ENCODE peak calls at places on chromosomes 3 and 15, in nine cellular contexts. One of them, this sample, is unnamed.

GRCh38 chr3:99971761-99972160 is 142.5 kb downstream of the FILIP1L start:
- DNase-seq in BE2C: no peak
- DNase-seq in activated CD8-positive, alpha-beta memory T cell treated with anti-CD3 and anti-CD28 coated beads, Interleukin-2, amount 50 U/mL, for 48 hours: no peak
- DNase-seq in activated gamma-delta T cell treated with Interleukin-2 at 50 U/mL for 16 hours: no peak
- DNase-seq in activated CD4-positive, alpha-beta T cell treated with anti-CD3 and anti-CD28 coated beads, Interleukin-2, amount 50 U/mL, for 1 hour: no peak
- DNase-seq in GM23338: no peak
- DNase-seq in Daoy: no peak
- DNase-seq in astrocyte of the cerebellum: no peak
- DNase-seq in Caki2: no peak
- DNase-seq in this sample: no peak

GRCh38 chr3:23002846-23003800 is 200.0 kb upstream of the UBE2E2 start:
- DNase-seq in Daoy: peak; percentile 26
- DNase-seq in activated CD4-positive, alpha-beta T cell treated with anti-CD3 and anti-CD28 coated beads, Interleukin-2, amount 50 U/mL, for 1 hour: no peak
- DNase-seq in Caki2: no peak
- DNase-seq in GM23338: no peak
- DNase-seq in activated gamma-delta T cell treated with Interleukin-2 at 50 U/mL for 16 hours: no peak
- DNase-seq in activated CD8-positive, alpha-beta memory T cell treated with anti-CD3 and anti-CD28 coated beads, Interleukin-2, amount 50 U/mL, for 48 hours: no peak
- DNase-seq in astrocyte of the cerebellum: no peak
- DNase-seq in BE2C: no peak
- DNase-seq in this sample: no peak

GRCh38 chr3:133293397-133294107 is 106.3 kb upstream of the BFSP2 start:
- DNase-seq in astrocyte of the cerebellum: no peak
- DNase-seq in BE2C: peak; percentile 76
- DNase-seq in Caki2: no peak
- DNase-seq in activated gamma-delta T cell treated with Interleukin-2 at 50 U/mL for 16 hours: no peak
- DNase-seq in activated CD4-positive, alpha-beta T cell treated with anti-CD3 and anti-CD28 coated beads, Interleukin-2, amount 50 U/mL, for 1 hour: no peak
- DNase-seq in GM23338: no peak
- DNase-seq in Daoy: no peak
- DNase-seq in activated CD8-positive, alpha-beta memory T cell treated with anti-CD3 and anti-CD28 coated beads, Interleukin-2, amount 50 U/mL, for 48 hours: no peak
- DNase-seq in this sample: no peak

GRCh38 chr15:93286456-93286855 is 197.4 kb upstream of the RGMA start:
- DNase-seq in activated gamma-delta T cell treated with Interleukin-2 at 50 U/mL for 16 hours: no peak
- DNase-seq in GM23338: peak; percentile 31
- DNase-seq in astrocyte of the cerebellum: no peak
- DNase-seq in activated CD8-positive, alpha-beta memory T cell treated with anti-CD3 and anti-CD28 coated beads, Interleukin-2, amount 50 U/mL, for 48 hours: no peak
- DNase-seq in activated CD4-positive, alpha-beta T cell treated with anti-CD3 and anti-CD28 coated beads, Interleukin-2, amount 50 U/mL, for 1 hour: no peak
- DNase-seq in BE2C: no peak
- DNase-seq in Daoy: no peak
- DNase-seq in Caki2: no peak
- DNase-seq in this sample: no peak

GRCh38 chr3:49032646-49033304 is 3.6 kb upstream of the IMPDH2 start:
- DNase-seq in Daoy: no peak
- DNase-seq in GM23338: no peak
- DNase-seq in activated CD4-positive, alpha-beta T cell treated with anti-CD3 and anti-CD28 coated beads, Interleukin-2, amount 50 U/mL, for 1 hour: no peak
- DNase-seq in Caki2: no peak
- DNase-seq in activated gamma-delta T cell treated with Interleukin-2 at 50 U/mL for 16 hours: no peak
- DNase-seq in astrocyte of the cerebellum: no peak
- DNase-seq in BE2C: no peak
- DNase-seq in activated CD8-positive, alpha-beta memory T cell treated with anti-CD3 and anti-CD28 coated beads, Interleukin-2, amount 50 U/mL, for 48 hours: no peak
- DNase-seq in this sample: no peak

GRCh38 chr3:114827495-114827894 is 319.6 kb downstream of the ZBTB20 start:
- DNase-seq in GM23338: peak; percentile 80
- DNase-seq in activated CD4-positive, alpha-beta T cell treated with anti-CD3 and anti-CD28 coated beads, Interleukin-2, amount 50 U/mL, for 1 hour: no peak
- DNase-seq in activated CD8-positive, alpha-beta memory T cell treated with anti-CD3 and anti-CD28 coated beads, Interleukin-2, amount 50 U/mL, for 48 hours: no peak
- DNase-seq in Daoy: peak; percentile 21
- DNase-seq in Caki2: peak; percentile 37
- DNase-seq in astrocyte of the cerebellum: peak; percentile 19
- DNase-seq in activated gamma-delta T cell treated with Interleukin-2 at 50 U/mL for 16 hours: no peak
- DNase-seq in BE2C: peak; percentile 29
- DNase-seq in this sample: no peak

GRCh38 chr3:150090877-150091276 is 120.2 kb upstream of the PFN2 start:
- DNase-seq in GM23338: no peak
- DNase-seq in Caki2: no peak
- DNase-seq in astrocyte of the cerebellum: no peak
- DNase-seq in activated gamma-delta T cell treated with Interleukin-2 at 50 U/mL for 16 hours: no peak
- DNase-seq in activated CD4-positive, alpha-beta T cell treated with anti-CD3 and anti-CD28 coated beads, Interleukin-2, amount 50 U/mL, for 1 hour: no peak
- DNase-seq in Daoy: no peak
- DNase-seq in activated CD8-positive, alpha-beta memory T cell treated with anti-CD3 and anti-CD28 coated beads, Interleukin-2, amount 50 U/mL, for 48 hours: no peak
- DNase-seq in BE2C: no peak
- DNase-seq in this sample: no peak

GRCh38 chr15:62758126-62758951 is 284.2 kb upstream of the TPM1 start:
- DNase-seq in BE2C: no peak
- DNase-seq in Daoy: peak; percentile 84
- DNase-seq in activated gamma-delta T cell treated with Interleukin-2 at 50 U/mL for 16 hours: no peak
- DNase-seq in activated CD8-positive, alpha-beta memory T cell treated with anti-CD3 and anti-CD28 coated beads, Interleukin-2, amount 50 U/mL, for 48 hours: no peak
- DNase-seq in astrocyte of the cerebellum: peak; percentile 96
- DNase-seq in GM23338: peak; percentile 66
- DNase-seq in Caki2: peak; percentile 82
- DNase-seq in activated CD4-positive, alpha-beta T cell treated with anti-CD3 and anti-CD28 coated beads, Interleukin-2, amount 50 U/mL, for 1 hour: no peak
- DNase-seq in this sample: peak; percentile 76

GRCh38 chr3:46124216-46125143 is 83.6 kb downstream of the CCR1 start:
- DNase-seq in BE2C: no peak
- DNase-seq in astrocyte of the cerebellum: no peak
- DNase-seq in activated CD8-positive, alpha-beta memory T cell treated with anti-CD3 and anti-CD28 coated beads, Interleukin-2, amount 50 U/mL, for 48 hours: no peak
- DNase-seq in Daoy: no peak
- DNase-seq in activated gamma-delta T cell treated with Interleukin-2 at 50 U/mL for 16 hours: no peak
- DNase-seq in GM23338: no peak
- DNase-seq in Caki2: no peak
- DNase-seq in activated CD4-positive, alpha-beta T cell treated with anti-CD3 and anti-CD28 coated beads, Interleukin-2, amount 50 U/mL, for 1 hour: no peak
- DNase-seq in this sample: no peak

GRCh38 chr3:154018100-154018696 is 103.0 kb upstream of the ARHGEF26 start:
- DNase-seq in activated gamma-delta T cell treated with Interleukin-2 at 50 U/mL for 16 hours: peak; percentile 8
- DNase-seq in BE2C: peak; percentile 62
- DNase-seq in GM23338: peak; percentile 86
- DNase-seq in astrocyte of the cerebellum: no peak
- DNase-seq in Caki2: no peak
- DNase-seq in activated CD4-positive, alpha-beta T cell treated with anti-CD3 and anti-CD28 coated beads, Interleukin-2, amount 50 U/mL, for 1 hour: peak; percentile 21
- DNase-seq in activated CD8-positive, alpha-beta memory T cell treated with anti-CD3 and anti-CD28 coated beads, Interleukin-2, amount 50 U/mL, for 48 hours: peak; percentile 61
- DNase-seq in Daoy: peak; percentile 8
- DNase-seq in this sample: no peak

This sample was measured in kidney epithelial cell.